ENCODE peak calls at places on chromosomes 13 and 19, in ten cellular contexts. F is HCEC 1CT; R is activated CD4-positive, alpha-beta T cell treated with anti-CD3 and anti-CD28 coated beads, Interleukin-2, amount 50 U/mL, for 1 hour; W is activated CD8-positive, alpha-beta memory T cell treated with anti-CD3 and anti-CD28 coated beads for 1 hour; P is memory B cell; C is stimulated activated CD8-positive, alpha-beta memory T cell treated with anti-CD3 and anti-CD28 coated beads, Interleukin-12 subunit alpha, Interleukin-12 subunit beta, amount 100 ng/mL, for 4 hours; Q is RPMI8226; L is neural progenitor cell; E is CD8-positive, alpha-beta memory T cell; V is dorsolateral prefrontal cortex. D is an unnamed sample.

GRCh38 chr19:7355151-7355845 is 6.6 kb downstream of the ARHGEF18 start:
- DNase-seq in F (peak), R (no peak), W (no peak), P (no peak), C (no peak), Q (no peak), L (no peak), E (no peak), V (no peak), D (no peak)

GRCh38 chr19:32322541-32322940 is 22.9 kb upstream of the ZNF507 start:
- DNase-seq in F (no peak), R (no peak), W (no peak), P (no peak), C (no peak), Q (no peak), L (no peak), E (no peak), V (no peak), D (no peak)

GRCh38 chr19:16070366-16070990 is 5.8 kb upstream of the TPM4 start:
- DNase-seq in F (no peak), R (peak), W (peak), P (peak), C (peak), Q (peak), L (no peak), E (peak), V (no peak), D (peak)

GRCh38 chr13:99380921-99381645 is 73.9 kb upstream of the GPR183 start:
- DNase-seq in F (no peak), R (peak), W (no peak), P (peak), C (no peak), Q (no peak), L (no peak), E (peak), V (no peak), D (peak)

GRCh38 chr19:55210120-55210493 is 806 bp upstream of the PTPRH start:
- DNase-seq in F (peak), R (no peak), W (no peak), P (no peak), C (no peak), Q (peak), L (no peak), E (no peak), V (no peak), D (no peak)

GRCh38 chr13:112245179-112245724 is 130.9 kb upstream of the SPACA7 start:
- DNase-seq in F (no peak), R (no peak), W (no peak), P (no peak), C (no peak), Q (no peak), L (no peak), E (no peak), V (no peak), D (no peak)

GRCh38 chr13:88189724-88190123 is 518.6 kb downstream of the SLITRK5 start:
- DNase-seq in F (no peak), R (no peak), W (no peak), P (no peak), C (no peak), Q (no peak), L (no peak), E (no peak), V (no peak), D (no peak)

GRCh38 chr19:3659746-3660112 is 33.1 kb upstream of the CACTIN start:
- DNase-seq in F (no peak), R (no peak), W (no peak), P (no peak), C (no peak), Q (no peak), L (no peak), E (no peak), V (no peak), D (no peak)

GRCh38 chr19:31167695-31168094 is 181.5 kb downstream of the TSHZ3 start:
- DNase-seq in F (no peak), R (no peak), W (no peak), P (no peak), C (no peak), Q (no peak), L (no peak), E (no peak), V (no peak), D (no peak)

GRCh38 chr19:50777830-50778303 is 7.6 kb downstream of the GPR32 start:
- DNase-seq in F (no peak), R (no peak), W (no peak), P (no peak), C (no peak), Q (peak), L (peak), E (no peak), V (no peak), D (no peak)

GRCh38 chr19:30365121-30365800 is 6.9 kb upstream of the ZNF536 start:
- DNase-seq in F (no peak), R (no peak), W (no peak), P (no peak), C (no peak), Q (no peak), L (no peak), E (no peak), V (no peak), D (no peak)

GRCh38 chr19:40559394-40559793 is 17.3 kb upstream of the SHKBP1 start:
- DNase-seq in F (no peak), R (no peak), W (no peak), P (no peak), C (no peak), Q (no peak), L (no peak), E (no peak), V (no peak), D (no peak)

GRCh38 chr13:28527629-28528028 is 32.7 kb upstream of the FLT1 start:
- DNase-seq in F (no peak), R (no peak), W (no peak), P (peak), C (no peak), Q (no peak), L (no peak), E (no peak), V (no peak), D (no peak)

GRCh38 chr13:32330438-32330837 is 15.1 kb downstream of the BRCA2 start:
- DNase-seq in F (peak), R (no peak), W (no peak), P (no peak), C (no peak), Q (no peak), L (no peak), E (no peak), V (no peak), D (no peak)

GRCh38 chr19:306151-306900 is 15.1 kb upstream of the PLPP2 start:
- DNase-seq in F (no peak), R (no peak), W (no peak), P (no peak), C (no peak), Q (no peak), L (no peak), E (no peak), V (no peak), D (no peak)

GRCh38 chr19:821228-821975 is at the start of gene PLPPR3:
- DNase-seq in F (no peak), R (no peak), W (no peak), P (no peak), C (no peak), Q (no peak), L (peak), E (no peak), V (no peak), D (no peak)

GRCh38 chr13:29595380-29596063 is at the start of gene SLC7A1:
- DNase-seq in F (peak), R (peak), W (peak), P (peak), C (peak), Q (peak), L (peak), E (peak), V (peak), D (peak)

GRCh38 chr13:78241278-78241919 is 322.8 kb upstream of the EDNRB start:
- DNase-seq in F (peak), R (no peak), W (no peak), P (no peak), C (no peak), Q (peak), L (peak), E (no peak), V (no peak), D (peak)

GRCh38 chr13:104289400-104289799 is 1223.2 kb upstream of the SLC10A2 start:
- DNase-seq in F (no peak), R (no peak), W (no peak), P (no peak), C (no peak), Q (no peak), L (no peak), E (no peak), V (no peak), D (no peak)

GRCh38 chr19:13036366-13036976 is 41.2 kb downstream of the NFIX start:
- DNase-seq in F (peak), R (no peak), W (no peak), P (no peak), C (no peak), Q (peak), L (no peak), E (no peak), V (no peak), D (no peak)